ENCODE peak calls at places on chromosomes 13 and 19, in eight cellular contexts. M is NCI-H1436, I is HAP-1, L is NCI-H774, C is T follicular helper cell, E is fibroblast of pulmonary artery, U is GOT3, A is glutamatergic neuron. W is an unnamed sample.

GRCh38 chr19:53192771-53193533 is at the start of gene ZNF665:
- DNase-seq in M (peak; percentile 67), I (peak; percentile 28), L (peak; percentile 87), C (peak; percentile 57), E (peak; percentile 87), U (peak; percentile 48), A (peak; percentile 82), W (peak; percentile 80)

GRCh38 chr13:60242231-60242630 is 78.5 kb upstream of the DIAPH3 start:
- DNase-seq in M (no peak), I (no peak), L (no peak), C (no peak), E (no peak), U (no peak), A (no peak), W (no peak)

GRCh38 chr19:29449371-29449770 is 76.4 kb upstream of the VSTM2B start:
- DNase-seq in M (no peak), I (no peak), L (no peak), C (no peak), E (no peak), U (no peak), A (no peak), W (no peak)

GRCh38 chr13:91375119-91375729 is 23.2 kb upstream of the GPC5 start:
- DNase-seq in M (no peak), I (no peak), L (no peak), C (no peak), E (peak; percentile 36), U (no peak), A (no peak), W (no peak)

GRCh38 chr13:111488466-111489132 is 168.2 kb downstream of the TEX29 start:
- DNase-seq in M (no peak), I (no peak), L (no peak), C (no peak), E (no peak), U (no peak), A (no peak), W (no peak)

GRCh38 chr13:41542281-41542680 is 84.9 kb downstream of the RGCC start:
- DNase-seq in M (no peak), I (no peak), L (no peak), C (no peak), E (no peak), U (no peak), A (no peak), W (no peak)

GRCh38 chr19:45117167-45117594 is 24.2 kb downstream of the PPP1R37 start:
- DNase-seq in M (peak; percentile 57), I (no peak), L (no peak), C (no peak), E (no peak), U (no peak), A (no peak), W (no peak)

GRCh38 chr13:29906432-29907011 is 56.1 kb upstream of the UBL3 start:
- DNase-seq in M (no peak), I (no peak), L (no peak), C (no peak), E (no peak), U (no peak), A (no peak), W (no peak)

GRCh38 chr13:79516590-79516989 is 35.6 kb downstream of the NDFIP2 start:
- DNase-seq in M (no peak), I (no peak), L (no peak), C (no peak), E (no peak), U (no peak), A (no peak), W (no peak)

GRCh38 chr13:73059460-73060250 is 850 bp downstream of the KLF5 start:
- DNase-seq in M (peak; percentile 72), I (no peak), L (peak; percentile 17), C (peak; percentile 21), E (no peak), U (no peak), A (peak; percentile 57), W (peak; percentile 64)

GRCh38 chr19:1136201-1136600 is 32.4 kb downstream of the GPX4 start:
- DNase-seq in M (no peak), I (no peak), L (no peak), C (no peak), E (no peak), U (no peak), A (no peak), W (no peak)

GRCh38 chr19:372306-372890 is 27.8 kb upstream of the MIER2 start:
- DNase-seq in M (no peak), I (no peak), L (no peak), C (no peak), E (peak; percentile 78), U (no peak), A (no peak), W (no peak)

GRCh38 chr19:19582471-19582870 is 36.0 kb downstream of the PBX4 start:
- DNase-seq in M (no peak), I (no peak), L (no peak), C (no peak), E (no peak), U (no peak), A (no peak), W (no peak)

GRCh38 chr19:45499196-45500180 is 1.2 kb downstream of the PPM1N start:
- DNase-seq in M (peak; percentile 72), I (peak; percentile 45), L (peak; percentile 24), C (peak; percentile 35), E (no peak), U (no peak), A (peak; percentile 80), W (peak; percentile 37)

GRCh38 chr19:9009935-9010651 is at the start of gene MUC16:
- DNase-seq in M (no peak), I (no peak), L (no peak), C (no peak), E (no peak), U (no peak), A (no peak), W (no peak)

GRCh38 chr19:1255186-1256161 is 7.1 kb downstream of the MIDN start:
- DNase-seq in M (no peak), I (no peak), L (no peak), C (no peak), E (no peak), U (no peak), A (no peak), W (no peak)

GRCh38 chr19:53772943-53773342 is 51.2 kb downstream of the NLRP12 start:
- DNase-seq in M (peak; percentile 56), I (peak; percentile 63), L (peak; percentile 0), C (peak; percentile 34), E (peak; percentile 73), U (no peak), A (peak; percentile 63), W (peak; percentile 31)

GRCh38 chr19:47545061-47545948 is 27.6 kb downstream of the ZNF541 start:
- DNase-seq in M (no peak), I (no peak), L (no peak), C (no peak), E (no peak), U (no peak), A (no peak), W (no peak)

GRCh38 chr13:81017525-81018152 is 676.7 kb upstream of the SPRY2 start:
- DNase-seq in M (peak; percentile 65), I (peak; percentile 49), L (peak; percentile 13), C (no peak), E (peak; percentile 81), U (no peak), A (no peak), W (no peak)

GRCh38 chr13:49690133-49690989 is 925 bp downstream of the EBPL start:
- DNase-seq in M (no peak), I (no peak), L (no peak), C (no peak), E (peak; percentile 75), U (no peak), A (no peak), W (no peak)

GRCh38 chr13:23866420-23867026 is 22.7 kb downstream of the MIPEP start:
- DNase-seq in M (no peak), I (no peak), L (no peak), C (no peak), E (no peak), U (no peak), A (peak; percentile 17), W (no peak)

GRCh38 chr13:113457510-113457909 is 4.2 kb upstream of the ADPRHL1 start:
- DNase-seq in M (no peak), I (no peak), L (no peak), C (no peak), E (no peak), U (no peak), A (no peak), W (no peak)

W was measured in CD4-positive, alpha-beta T cell.